ENCODE peak calls at places on chromosomes 16 and 17, in six cellular contexts. S is A549, X is endothelial cell of umbilical vein, P is K562, Y is GM12878, G is HepG2. L is an unnamed sample.

GRCh38 chr17:48187867-48188608 is 80.5 kb downstream of the SNX11 start:
- DNase-seq in S (no peak), X (no peak), P (no peak), Y (no peak), G (no peak), L (no peak)

GRCh38 chr16:23694707-23695373 is 16.2 kb downstream of the PLK1 start:
- DNase-seq in S (no peak), X (peak), P (no peak), Y (no peak), G (peak), L (no peak)

GRCh38 chr17:40779181-40779909 is 3.0 kb downstream of the KRT27 start:
- DNase-seq in S (peak), X (no peak), P (no peak), Y (no peak), G (peak), L (no peak)

GRCh38 chr16:89200850-89201466 is 621 bp upstream of the SLC22A31 start:
- DNase-seq in S (no peak), X (no peak), P (no peak), Y (no peak), G (no peak), L (no peak)

GRCh38 chr16:77584205-77584859 is 138.0 kb upstream of the NUDT7 start:
- DNase-seq in S (peak), X (peak), P (peak), Y (no peak), G (peak), L (peak)

GRCh38 chr17:78629436-78629995 is 52.3 kb upstream of the DNAH17 start:
- DNase-seq in S (no peak), X (no peak), P (no peak), Y (no peak), G (no peak), L (no peak)

GRCh38 chr16:24125199-24125598 is 130.9 kb upstream of the CACNG3 start:
- DNase-seq in S (no peak), X (no peak), P (no peak), Y (no peak), G (no peak), L (no peak)

GRCh38 chr16:84593825-84594724 is 23.8 kb downstream of the COTL1 start:
- DNase-seq in S (no peak), X (no peak), P (no peak), Y (peak), G (peak), L (peak)

GRCh38 chr17:40714473-40714872 is 10.9 kb upstream of the KRT24 start:
- DNase-seq in S (peak), X (no peak), P (no peak), Y (no peak), G (no peak), L (peak)

GRCh38 chr16:72884037-72884436 is 163.9 kb downstream of the ZFHX3 start:
- DNase-seq in S (no peak), X (no peak), P (no peak), Y (no peak), G (no peak), L (peak)

GRCh38 chr17:41393294-41393693 is 4.1 kb downstream of the KRT31 start:
- DNase-seq in S (no peak), X (no peak), P (no peak), Y (no peak), G (no peak), L (no peak)

GRCh38 chr16:13906426-13907089 is 13.4 kb upstream of the ERCC4 start:
- DNase-seq in S (peak), X (no peak), P (no peak), Y (no peak), G (no peak), L (peak)

GRCh38 chr16:11780988-11781680 is 15.9 kb downstream of the ZC3H7A start:
- DNase-seq in S (no peak), X (no peak), P (no peak), Y (no peak), G (no peak), L (no peak)

GRCh38 chr17:15409721-15410247 is 57.6 kb downstream of the CDRT4 start:
- DNase-seq in S (no peak), X (no peak), P (no peak), Y (no peak), G (no peak), L (no peak)

GRCh38 chr16:12899529-12900168 is 1.7 kb upstream of the SHISA9 start:
- DNase-seq in S (no peak), X (no peak), P (no peak), Y (no peak), G (no peak), L (no peak)

GRCh38 chr17:40648326-40648968 is 829 bp upstream of the SMARCE1 start:
- DNase-seq in S (no peak), X (peak), P (no peak), Y (no peak), G (peak), L (no peak)

GRCh38 chr16:84800118-84800517 is 19.7 kb upstream of the CRISPLD2 start:
- DNase-seq in S (no peak), X (peak), P (no peak), Y (no peak), G (no peak), L (no peak)

GRCh38 chr17:6365187-6365943 is 69.6 kb downstream of the AIPL1 start:
- DNase-seq in S (peak), X (no peak), P (no peak), Y (no peak), G (no peak), L (peak)

GRCh38 chr17:43995150-43995471 is 9.3 kb upstream of the NAGS start:
- DNase-seq in S (no peak), X (no peak), P (no peak), Y (no peak), G (no peak), L (no peak)

GRCh38 chr16:46796764-46797269 is 34.2 kb downstream of the C16orf87 start:
- DNase-seq in S (no peak), X (no peak), P (no peak), Y (no peak), G (no peak), L (no peak)

GRCh38 chr16:78376452-78376851 is 277.0 kb downstream of the WWOX start:
- DNase-seq in S (no peak), X (no peak), P (no peak), Y (no peak), G (no peak), L (no peak)

GRCh38 chr16:68082596-68083238 is 2.5 kb upstream of the NFATC3 start:
- DNase-seq in S (no peak), X (no peak), P (no peak), Y (no peak), G (no peak), L (no peak)

GRCh38 chr16:68085259-68086071 is at the start of gene NFATC3:
- DNase-seq in S (peak), X (peak), P (peak), Y (no peak), G (peak), L (peak)

GRCh38 chr16:68083239-68083781 is 1.9 kb upstream of the NFATC3 start:
- DNase-seq in S (no peak), X (no peak), P (no peak), Y (no peak), G (no peak), L (no peak)

GRCh38 chr16:68084504-68085258 is 489 bp upstream of the NFATC3 start:
- DNase-seq in S (peak), X (peak), P (peak), Y (peak), G (peak), L (peak)

GRCh38 chr16:68083861-68084503 is 1.2 kb upstream of the NFATC3 start:
- DNase-seq in S (peak), X (no peak), P (no peak), Y (no peak), G (peak), L (peak)
- H3K4me3 ChIP-seq in S (peak), X (peak), P (no peak), Y (peak), G (peak), L (peak)

GRCh38 chr16:57258910-57259475 is 13.9 kb downstream of the ARL2BP start:
- DNase-seq in S (no peak), X (no peak), P (no peak), Y (no peak), G (no peak), L (no peak)
- TF ChIP-seq MAX in S (no peak), X (no peak), P (no peak), Y (no peak), G (no peak), L (no peak)

DNA sequence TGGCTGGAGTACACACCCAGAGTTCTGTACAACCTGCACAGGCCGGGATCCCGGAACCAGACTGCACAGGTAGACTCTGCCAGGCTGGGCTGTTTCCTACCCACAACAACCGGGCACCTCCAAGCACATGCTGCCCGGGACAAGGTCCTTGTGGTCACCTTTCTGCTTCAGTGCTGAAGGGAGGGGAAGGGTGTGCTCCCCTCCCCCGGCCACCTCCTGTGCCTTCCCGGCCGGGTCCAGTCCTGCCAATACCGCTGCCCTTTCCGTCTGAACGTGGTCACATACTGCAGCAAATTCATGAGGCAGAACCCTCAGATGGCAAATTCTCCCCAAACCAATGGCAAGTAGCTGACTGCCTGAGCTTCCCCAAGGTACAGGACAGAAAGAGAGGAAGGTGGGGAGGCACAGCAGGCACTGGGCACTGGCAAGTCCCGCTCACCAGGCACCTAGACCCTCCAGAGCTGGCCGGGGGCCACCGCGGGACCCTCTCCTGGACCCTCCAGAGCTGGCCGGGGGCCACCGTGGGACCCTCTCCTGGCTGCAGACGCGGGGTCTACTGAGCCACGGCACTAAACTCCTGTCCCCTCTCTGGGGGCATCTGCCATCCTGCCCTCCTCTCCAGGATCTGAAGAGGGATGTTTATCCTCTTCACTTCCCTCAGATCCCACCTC is 22.8 kb downstream of the SLC43A2 start:
- DNase-seq in S (no peak), X (no peak), P (no peak), Y (no peak), G (no peak), L (no peak)
- TF ChIP-seq MYC in S (no peak), X (no peak), P (no peak), Y (no peak), G (no peak), L (no peak)

GRCh38 chr17:49882434-49882833 is 34.6 kb upstream of the TAC4 start:
- DNase-seq in S (no peak), X (no peak), P (no peak), Y (no peak), G (no peak), L (no peak)
- H3K4me3 ChIP-seq in S (no peak), X (no peak), P (no peak), Y (no peak), G (no peak), L (no peak)

GRCh38 chr16:54128629-54129230 is 157.9 kb downstream of the IRX3 start:
- DNase-seq in S (no peak), X (no peak), P (no peak), Y (no peak), G (no peak), L (no peak)

GRCh38 chr16:54123766-54124165 is 162.8 kb downstream of the IRX3 start:
- DNase-seq in S (no peak), X (no peak), P (no peak), Y (no peak), G (no peak), L (peak)

GRCh38 chr16:54129810-54130209 is 156.8 kb downstream of the IRX3 start:
- DNase-seq in S (no peak), X (no peak), P (no peak), Y (no peak), G (no peak), L (no peak)

GRCh38 chr16:54126907-54127306 is 159.7 kb downstream of the IRX3 start:
- DNase-seq in S (no peak), X (no peak), P (no peak), Y (no peak), G (no peak), L (no peak)

GRCh38 chr16:54125751-54126655 is 160.6 kb downstream of the IRX3 start:
- DNase-seq in S (no peak), X (no peak), P (no peak), Y (no peak), G (no peak), L (peak)
- TF ChIP-seq MAX in S (no peak), X (no peak), P (no peak), Y (no peak), G (peak), L (no peak)